ENCODE peak calls at places on chromosomes 1 and 21, in six cellular contexts. P is IMR-90, Q is neuronal stem cell, E is H9, D is H1, J is mesenchymal stem cell. T is an unnamed sample.

GRCh38 chr1:10615336-10615735 is 140.6 kb downstream of the PEX14 start:
- DNase-seq in P (no peak), J (no peak), E (peak; percentile 18), Q (no peak), D (no peak), T (no peak)

GRCh38 chr1:207327994-207328393 is 6.5 kb downstream of the CD55 start:
- DNase-seq in D (no peak), Q (no peak), E (no peak), P (peak; percentile 88), J (peak; percentile 70), T (no peak)

GRCh38 chr1:34013958-34014737 is 150.3 kb downstream of the HMGB4 start:
- DNase-seq in Q (peak; percentile 33), E (peak; percentile 78), P (no peak), D (peak; percentile 9), J (no peak), T (peak; percentile 75)

GRCh38 chr1:165173409-165173808 is 183.1 kb downstream of the LMX1A start:
- DNase-seq in E (no peak), J (no peak), Q (no peak), D (no peak), P (no peak), T (no peak)

GRCh38 chr1:63122051-63122450 is 200.3 kb upstream of the FOXD3 start:
- DNase-seq in J (no peak), D (no peak), E (no peak), Q (no peak), P (no peak), T (no peak)

GRCh38 chr1:232904566-232904965 is 45.8 kb upstream of the NTPCR start:
- DNase-seq in E (no peak), P (peak; percentile 89), J (peak; percentile 84), Q (no peak), D (no peak), T (peak; percentile 44)

GRCh38 chr1:111920221-111921024 is 69.0 kb downstream of the KCND3 start:
- DNase-seq in P (peak; percentile 5), D (no peak), J (peak; percentile 32), Q (no peak), E (no peak), T (peak; percentile 57)

GRCh38 chr1:110035236-110035752 is 870 bp downstream of the STRIP1 start:
- DNase-seq in E (no peak), Q (peak; percentile 11), D (no peak), J (no peak), P (peak; percentile 16), T (no peak)

GRCh38 chr1:228283476-228284147 is 75.8 kb downstream of the OBSCN start:
- DNase-seq in Q (no peak), P (no peak), E (no peak), J (no peak), D (no peak), T (no peak)

GRCh38 chr1:175237389-175237788 is 44.8 kb upstream of the KIAA0040 start:
- DNase-seq in E (no peak), D (no peak), P (no peak), J (no peak), Q (no peak), T (no peak)

GRCh38 chr1:241323510-241323909 is 33.5 kb downstream of the RGS7 start:
- DNase-seq in E (peak; percentile 63), Q (peak; percentile 64), P (peak; percentile 30), D (peak; percentile 25), J (peak; percentile 30), T (peak; percentile 69)

GRCh38 chr1:30327370-30328099 is 395.9 kb downstream of the MATN1 start:
- DNase-seq in D (no peak), Q (no peak), J (no peak), E (no peak), P (no peak), T (no peak)

GRCh38 chr21:42739061-42739931 is 85.9 kb downstream of the PDE9A start:
- DNase-seq in P (peak; percentile 24), D (no peak), E (no peak), J (peak; percentile 24), Q (no peak), T (no peak)

GRCh38 chr1:63454269-63454668 is 68.8 kb downstream of the ITGB3BP start:
- DNase-seq in E (no peak), P (peak; percentile 43), J (peak; percentile 12), D (no peak), Q (no peak), T (peak; percentile 33)

GRCh38 chr1:245091818-245092637 is 62.8 kb upstream of the KIF26B start:
- DNase-seq in Q (no peak), J (peak; percentile 99), D (no peak), P (peak; percentile 99), E (no peak), T (peak; percentile 70)

GRCh38 chr1:201481004-201481380 is 12.0 kb upstream of the PHLDA3 start:
- DNase-seq in E (peak; percentile 70), D (no peak), Q (no peak), P (no peak), J (no peak), T (no peak)

GRCh38 chr1:217586586-217586985 is 44.3 kb downstream of the GPATCH2 start:
- DNase-seq in J (peak; percentile 81), D (no peak), Q (no peak), P (peak; percentile 41), E (no peak), T (no peak)

DNA sequence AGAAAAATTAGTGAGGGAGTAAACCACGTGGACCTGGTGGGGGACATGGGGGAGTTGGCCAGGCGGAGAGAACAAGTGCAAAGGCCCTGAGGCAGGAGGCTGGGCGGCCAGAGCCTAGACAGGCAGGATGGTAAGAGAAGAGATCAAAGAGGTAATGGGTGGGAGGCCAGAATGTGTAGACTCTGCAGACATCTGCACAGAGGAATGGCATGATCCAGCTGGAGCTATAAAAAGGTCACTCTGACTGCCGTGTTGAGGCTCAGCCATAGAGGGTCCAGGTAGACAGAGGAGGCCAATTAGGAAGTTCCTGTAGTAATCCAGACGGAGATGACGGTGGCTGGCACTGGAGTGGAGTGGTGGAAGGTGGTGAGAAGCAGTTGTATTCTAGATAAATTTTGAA is 3.6 kb downstream of the H6PD start:
- DNase-seq in J (no peak), E (no peak), P (no peak), Q (no peak), D (no peak), T (no peak)
- H3K4me2 ChIP-seq in J (no peak overlapping the region), E (no peak overlapping the region), P (no peak overlapping the region), Q (no peak overlapping the region), D (no peak overlapping the region), T (no peak overlapping the region)

GRCh38 chr21:15057290-15057689 is 7.5 kb downstream of the NRIP1 start:
- DNase-seq in D (no peak), Q (no peak), E (peak; percentile 37), P (no peak), J (peak; percentile 14), T (peak; percentile 63)
- H2BK15ac ChIP-seq in D (no peak overlapping the region), Q (no peak overlapping the region), E (no peak overlapping the region), P (no peak overlapping the region), J (no peak overlapping the region), T (no peak overlapping the region)

GRCh38 chr1:177286396-177286795 is 115.6 kb downstream of the BRINP2 start:
- DNase-seq in J (no peak), Q (no peak), P (peak; percentile 53), E (no peak), D (no peak), T (no peak)
- H3K4me2 ChIP-seq in J (no peak overlapping the region), Q (no peak overlapping the region), P (no peak overlapping the region), E (no peak overlapping the region), D (no peak overlapping the region), T (no peak overlapping the region)

GRCh38 chr1:14924012-14924452 is 229.5 kb upstream of the TMEM51 start:
- DNase-seq in E (peak; percentile 45), J (peak; percentile 90), Q (no peak), P (peak; percentile 71), D (no peak), T (no peak)

GRCh38 chr1:14923400-14924011 is 230.0 kb upstream of the TMEM51 start:
- DNase-seq in Q (no peak), P (no peak), J (no peak), D (no peak), E (no peak), T (no peak)

GRCh38 chr1:14926214-14926613 is 227.3 kb upstream of the TMEM51 start:
- DNase-seq in Q (no peak), J (peak; percentile 92), D (no peak), E (no peak), P (peak; percentile 86), T (no peak)

GRCh38 chr1:14925336-14926136 is 228.0 kb upstream of the TMEM51 start:
- DNase-seq in J (peak; percentile 63), D (no peak), P (no peak), E (no peak), Q (no peak), T (peak; percentile 88)

DNA sequence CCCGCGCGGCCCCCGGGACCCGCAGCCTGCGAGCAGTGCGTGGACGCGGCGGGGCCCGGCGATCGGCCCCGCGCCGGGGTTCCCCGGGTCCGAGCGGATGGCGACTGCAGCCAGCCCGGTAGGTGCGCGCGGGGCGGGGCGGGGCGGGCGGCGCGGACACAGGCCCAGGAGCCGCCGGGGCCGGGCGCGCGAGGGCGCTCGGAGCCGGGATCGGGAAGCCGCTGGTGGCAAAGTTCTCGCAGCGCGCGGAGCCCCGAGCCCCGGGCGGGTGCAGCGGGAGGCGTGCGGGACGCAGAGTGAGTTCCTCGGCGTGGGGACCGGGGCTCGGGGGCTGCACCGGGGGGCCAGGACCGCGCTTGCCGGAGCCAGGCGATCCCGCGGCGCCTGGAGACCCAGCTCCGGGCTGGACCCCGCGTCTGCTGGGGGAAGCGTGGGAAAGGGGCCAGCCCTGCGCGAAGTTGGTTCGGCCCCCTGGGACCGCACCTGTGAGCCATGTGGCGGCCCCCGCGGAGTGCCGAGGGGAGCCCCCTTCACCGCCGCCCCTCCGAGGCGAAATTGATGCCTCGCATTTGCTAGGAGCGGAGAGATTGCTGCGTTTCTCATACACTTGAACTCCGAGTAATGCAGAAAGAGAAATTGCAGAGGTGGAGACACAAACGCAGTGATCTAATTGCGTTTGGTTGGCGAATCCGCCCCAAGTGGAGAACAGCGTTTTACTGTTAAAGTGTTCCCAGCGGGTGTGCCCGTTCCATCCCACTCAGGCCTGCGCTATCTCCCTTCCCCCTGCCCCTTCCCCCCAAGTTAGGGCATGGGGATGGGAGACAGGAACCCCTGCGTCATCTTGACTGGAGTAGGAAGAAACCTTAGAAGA is 228.9 kb upstream of the TMEM51 start:
- DNase-seq in J (peak; percentile 82), D (no peak), P (peak; percentile 59), Q (no peak), E (no peak), T (peak; percentile 77)
- H2BK15ac ChIP-seq in J (peak overlapping the region; percentile 90), D (no peak overlapping the region), P (peak overlapping the region; percentile 67), Q (no peak overlapping the region), E (no peak overlapping the region), T (no peak overlapping the region)

GRCh38 chr1:223547316-223548114 is 118.0 kb downstream of the CAPN8 start:
- DNase-seq in J (no peak), Q (no peak), P (no peak), D (no peak), E (no peak), T (no peak)

GRCh38 chr1:223553957-223554356 is 111.5 kb downstream of the CAPN8 start:
- DNase-seq in P (no peak), E (no peak), D (no peak), J (no peak), Q (no peak), T (no peak)

GRCh38 chr1:223549740-223550139 is 115.8 kb downstream of the CAPN8 start:
- DNase-seq in D (no peak), P (no peak), J (no peak), E (no peak), Q (no peak), T (no peak)

GRCh38 chr1:223556414-223557124 is 108.9 kb downstream of the CAPN8 start:
- DNase-seq in D (peak; percentile 31), P (peak; percentile 1), E (peak; percentile 76), J (no peak), Q (peak; percentile 51), T (peak; percentile 57)

DNA sequence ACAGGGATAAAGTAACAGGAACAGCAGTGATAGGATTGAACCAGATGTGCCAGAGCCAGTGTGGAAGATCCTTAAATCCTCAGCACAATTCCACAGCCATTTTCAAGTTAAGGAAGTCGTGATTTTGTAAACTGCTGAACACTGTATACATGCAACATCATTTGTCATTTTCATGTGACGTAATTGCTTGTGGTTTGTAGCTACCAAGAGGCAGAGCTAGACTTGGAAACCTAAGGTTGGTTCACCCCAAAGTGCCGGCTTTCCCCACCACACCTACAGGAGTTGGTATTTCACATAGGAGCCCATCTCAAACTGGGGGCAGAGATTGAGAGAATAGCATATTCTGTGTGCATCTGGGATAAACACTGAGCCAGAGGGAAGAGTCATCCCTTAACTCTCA is 113.9 kb downstream of the CAPN8 start:
- DNase-seq in E (no peak), D (no peak), P (peak; percentile 15), J (no peak), Q (no peak), T (no peak)
- H3K4me2 ChIP-seq in E (no peak overlapping the region), D (no peak overlapping the region), P (no peak overlapping the region), J (no peak overlapping the region), Q (no peak overlapping the region), T (no peak overlapping the region)